ENCODE peak calls at places on chromosome 4, in four cellular contexts. One of them, this sample, is unnamed. For H3K4me1 and H3K36me3, the result is how much of the 10 kb centered on the place peaks cover.

GRCh38 chr4:119016636-119017035 is 119.0 kb upstream of the MYOZ2 start:
- DNase-seq in esophagus squamous epithelium: no peak
- DNase-seq in breast epithelium: no peak
- DNase-seq in tibial nerve: no peak
- DNase-seq in this sample: no peak

GRCh38 chr4:176656108-176656507 is 136.6 kb downstream of the VEGFC start:
- DNase-seq in esophagus squamous epithelium: no peak
- DNase-seq in breast epithelium: no peak
- DNase-seq in tibial nerve: no peak
- DNase-seq in this sample: no peak

GRCh38 chr4:92516450-92516849 is 212.7 kb downstream of the GRID2 start:
- DNase-seq in esophagus squamous epithelium: no peak
- DNase-seq in breast epithelium: no peak
- DNase-seq in tibial nerve: no peak
- DNase-seq in this sample: no peak

GRCh38 chr4:76740866-76741662 is 156.9 kb downstream of the SOWAHB start:
- DNase-seq in esophagus squamous epithelium: no peak
- DNase-seq in breast epithelium: no peak
- DNase-seq in tibial nerve: no peak
- DNase-seq in this sample: no peak

GRCh38 chr4:52200339-52200725 is 149.2 kb downstream of the SPATA18 start:
- DNase-seq in esophagus squamous epithelium: no peak
- DNase-seq in breast epithelium: no peak
- DNase-seq in tibial nerve: no peak
- DNase-seq in this sample: no peak

GRCh38 chr4:41644288-41644914 is 104.1 kb downstream of the PHOX2B start:
- DNase-seq in esophagus squamous epithelium: no peak
- DNase-seq in breast epithelium: no peak
- DNase-seq in tibial nerve: peak
- DNase-seq in this sample: peak

GRCh38 chr4:128649575-128650205 is 159.8 kb upstream of the JADE1 start:
- DNase-seq in esophagus squamous epithelium: no peak
- DNase-seq in breast epithelium: no peak
- DNase-seq in tibial nerve: no peak
- DNase-seq in this sample: no peak

GRCh38 chr4:8821151-8821950 is 50.3 kb downstream of the HMX1 start:
- DNase-seq in esophagus squamous epithelium: no peak
- DNase-seq in breast epithelium: peak
- DNase-seq in tibial nerve: no peak
- DNase-seq in this sample: no peak

GRCh38 chr4:61374612-61374920 is 174.4 kb downstream of the ADGRL3 start:
- DNase-seq in esophagus squamous epithelium: no peak
- DNase-seq in breast epithelium: no peak
- DNase-seq in tibial nerve: no peak
- DNase-seq in this sample: no peak

GRCh38 chr4:6109842-6110560 is 90.3 kb downstream of the JAKMIP1 start:
- DNase-seq in esophagus squamous epithelium: no peak
- DNase-seq in breast epithelium: no peak
- DNase-seq in tibial nerve: no peak
- DNase-seq in this sample: no peak

GRCh38 chr4:168257663-168258235 is 60.8 kb downstream of the DDX60 start:
- DNase-seq in esophagus squamous epithelium: no peak
- DNase-seq in breast epithelium: no peak
- DNase-seq in tibial nerve: no peak
- DNase-seq in this sample: no peak

DNA sequence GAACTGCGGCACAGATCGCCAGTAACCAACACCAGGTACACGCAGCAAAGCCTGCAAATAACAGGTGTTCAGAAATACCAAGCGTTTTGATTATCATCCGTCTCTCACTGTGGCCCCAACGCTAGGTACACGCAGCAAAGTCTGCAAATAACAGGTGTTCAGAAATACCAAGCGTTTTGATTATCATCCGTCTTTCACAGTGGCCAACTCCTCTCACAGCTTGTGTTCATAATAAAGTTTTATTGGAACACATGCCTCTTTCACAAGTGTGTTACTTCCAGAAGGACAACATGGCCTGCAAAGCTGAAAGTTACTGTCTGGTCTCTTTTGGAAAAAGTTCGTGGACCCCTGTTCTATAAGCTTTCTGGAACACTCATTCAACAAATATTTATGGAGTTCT is 153.1 kb downstream of the AFAP1 start:
- DNase-seq in esophagus squamous epithelium: no peak
- DNase-seq in breast epithelium: no peak
- DNase-seq in tibial nerve: no peak
- DNase-seq in this sample: no peak
- H3K4me3 ChIP-seq in esophagus squamous epithelium: no peak
- H3K4me3 ChIP-seq in breast epithelium: no peak
- H3K4me3 ChIP-seq in tibial nerve: no peak
- H3K4me3 ChIP-seq in this sample: no peak

GRCh38 chr4:10114607-10115006 is 2.0 kb downstream of the WDR1 start:
- DNase-seq in esophagus squamous epithelium: no peak
- DNase-seq in breast epithelium: no peak
- DNase-seq in tibial nerve: no peak
- DNase-seq in this sample: no peak
- H3K4me1 ChIP-seq in esophagus squamous epithelium: half or more
- H3K4me1 ChIP-seq in breast epithelium: under half
- H3K4me1 ChIP-seq in tibial nerve: half or more
- H3K4me1 ChIP-seq in this sample: half or more

DNA sequence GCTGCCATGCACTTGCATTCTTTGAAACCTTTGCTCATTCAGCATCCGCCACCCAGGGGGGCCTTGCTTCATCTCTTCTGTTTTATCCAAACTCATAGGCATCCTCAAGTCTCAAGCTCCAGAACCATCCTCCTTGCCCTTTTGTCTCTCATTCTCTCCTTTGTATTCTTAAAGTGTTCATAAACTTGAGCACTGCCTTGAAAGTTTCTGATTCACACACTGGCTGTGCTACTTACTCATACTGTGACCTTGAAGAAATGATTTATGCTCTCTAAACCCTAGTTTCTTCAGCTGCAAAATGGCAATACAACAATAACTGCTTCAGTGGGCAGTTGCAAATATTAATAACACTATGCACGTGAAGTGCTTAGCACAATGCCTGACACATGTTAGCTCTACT is 291.2 kb downstream of the LDB2 start:
- DNase-seq in esophagus squamous epithelium: no peak
- DNase-seq in breast epithelium: no peak
- DNase-seq in tibial nerve: no peak
- DNase-seq in this sample: no peak
- H3K36me3 ChIP-seq in esophagus squamous epithelium: under half
- H3K36me3 ChIP-seq in breast epithelium: under half
- H3K36me3 ChIP-seq in tibial nerve: under half
- H3K36me3 ChIP-seq in this sample: under half

GRCh38 chr4:138697771-138698170 is 317.8 kb upstream of the NOCT start:
- DNase-seq in esophagus squamous epithelium: no peak
- DNase-seq in breast epithelium: no peak
- DNase-seq in tibial nerve: no peak
- DNase-seq in this sample: no peak

GRCh38 chr4:138696771-138697170 is 318.8 kb upstream of the NOCT start:
- DNase-seq in esophagus squamous epithelium: no peak
- DNase-seq in breast epithelium: no peak
- DNase-seq in tibial nerve: no peak
- DNase-seq in this sample: no peak

GRCh38 chr4:138696058-138696457 is 319.5 kb upstream of the NOCT start:
- DNase-seq in esophagus squamous epithelium: no peak
- DNase-seq in breast epithelium: no peak
- DNase-seq in tibial nerve: no peak
- DNase-seq in this sample: no peak
- H3K4me3 ChIP-seq in esophagus squamous epithelium: no peak
- H3K4me3 ChIP-seq in breast epithelium: no peak
- H3K4me3 ChIP-seq in tibial nerve: no peak
- H3K4me3 ChIP-seq in this sample: no peak

This sample was measured in left ventricle myocardium inferior.